ENCODE peak calls at places on chromosomes 4 and X, in seven cellular contexts. One of them, this sample, is unnamed.

GRCh38 chr4:108838451-108838850 is 75.6 kb upstream of the ETNPPL start:
- DNase-seq in heart left ventricle: no peak
- DNase-seq in activated T-helper 1 cell treated with anti-CD3 and anti-CD28 coated beads, Interleukin-2, amount 50 U/mL, for 16 hours: no peak
- DNase-seq in left ventricle myocardium superior: no peak
- DNase-seq in activated B cell treated with CpG ODN at 0.5 μM for 24 hours: no peak
- DNase-seq in suprapubic skin: no peak
- DNase-seq in sciatic nerve: no peak
- DNase-seq in this sample: no peak

GRCh38 chr4:182937268-182938208 is 20.4 kb upstream of the DCTD start:
- DNase-seq in left ventricle myocardium superior: no peak
- DNase-seq in sciatic nerve: no peak
- DNase-seq in suprapubic skin: no peak
- DNase-seq in activated T-helper 1 cell treated with anti-CD3 and anti-CD28 coated beads, Interleukin-2, amount 50 U/mL, for 16 hours: no peak
- DNase-seq in heart left ventricle: no peak
- DNase-seq in activated B cell treated with CpG ODN at 0.5 μM for 24 hours: no peak
- DNase-seq in this sample: no peak

GRCh38 chrX:43706786-43707185 is 50.7 kb downstream of the MAOA start:
- DNase-seq in suprapubic skin: no peak
- DNase-seq in sciatic nerve: no peak
- DNase-seq in activated T-helper 1 cell treated with anti-CD3 and anti-CD28 coated beads, Interleukin-2, amount 50 U/mL, for 16 hours: no peak
- DNase-seq in activated B cell treated with CpG ODN at 0.5 μM for 24 hours: no peak
- DNase-seq in left ventricle myocardium superior: no peak
- DNase-seq in heart left ventricle: no peak
- DNase-seq in this sample: no peak

GRCh38 chr4:807792-808191 is 18.1 kb downstream of the CPLX1 start:
- DNase-seq in activated T-helper 1 cell treated with anti-CD3 and anti-CD28 coated beads, Interleukin-2, amount 50 U/mL, for 16 hours: no peak
- DNase-seq in sciatic nerve: no peak
- DNase-seq in activated B cell treated with CpG ODN at 0.5 μM for 24 hours: no peak
- DNase-seq in suprapubic skin: no peak
- DNase-seq in heart left ventricle: no peak
- DNase-seq in left ventricle myocardium superior: no peak
- DNase-seq in this sample: no peak

GRCh38 chrX:5650904-5651303 is 577.8 kb downstream of the NLGN4X start:
- DNase-seq in activated T-helper 1 cell treated with anti-CD3 and anti-CD28 coated beads, Interleukin-2, amount 50 U/mL, for 16 hours: no peak
- DNase-seq in activated B cell treated with CpG ODN at 0.5 μM for 24 hours: no peak
- DNase-seq in suprapubic skin: no peak
- DNase-seq in heart left ventricle: no peak
- DNase-seq in sciatic nerve: no peak
- DNase-seq in left ventricle myocardium superior: no peak
- DNase-seq in this sample: no peak

GRCh38 chr4:8854866-8855265 is 16.8 kb downstream of the HMX1 start:
- DNase-seq in heart left ventricle: no peak
- DNase-seq in left ventricle myocardium superior: peak; percentile 2
- DNase-seq in suprapubic skin: no peak
- DNase-seq in sciatic nerve: no peak
- DNase-seq in activated T-helper 1 cell treated with anti-CD3 and anti-CD28 coated beads, Interleukin-2, amount 50 U/mL, for 16 hours: no peak
- DNase-seq in activated B cell treated with CpG ODN at 0.5 μM for 24 hours: no peak
- DNase-seq in this sample: no peak

GRCh38 chr4:113077611-113078010 is 28.2 kb downstream of the ANK2 start:
- DNase-seq in suprapubic skin: no peak
- DNase-seq in activated T-helper 1 cell treated with anti-CD3 and anti-CD28 coated beads, Interleukin-2, amount 50 U/mL, for 16 hours: no peak
- DNase-seq in activated B cell treated with CpG ODN at 0.5 μM for 24 hours: no peak
- DNase-seq in heart left ventricle: no peak
- DNase-seq in sciatic nerve: no peak
- DNase-seq in left ventricle myocardium superior: no peak
- DNase-seq in this sample: no peak

GRCh38 chrX:153378607-153379006 is 22.5 kb downstream of the PNMA6E start:
- DNase-seq in left ventricle myocardium superior: no peak
- DNase-seq in sciatic nerve: no peak
- DNase-seq in activated T-helper 1 cell treated with anti-CD3 and anti-CD28 coated beads, Interleukin-2, amount 50 U/mL, for 16 hours: no peak
- DNase-seq in heart left ventricle: no peak
- DNase-seq in activated B cell treated with CpG ODN at 0.5 μM for 24 hours: no peak
- DNase-seq in suprapubic skin: no peak
- DNase-seq in this sample: peak; percentile 79

GRCh38 chr4:24659241-24659961 is 75.0 kb upstream of the DHX15 start:
- DNase-seq in suprapubic skin: no peak
- DNase-seq in sciatic nerve: no peak
- DNase-seq in activated B cell treated with CpG ODN at 0.5 μM for 24 hours: no peak
- DNase-seq in left ventricle myocardium superior: no peak
- DNase-seq in activated T-helper 1 cell treated with anti-CD3 and anti-CD28 coated beads, Interleukin-2, amount 50 U/mL, for 16 hours: no peak
- DNase-seq in heart left ventricle: no peak
- DNase-seq in this sample: no peak

GRCh38 chrX:10350991-10351390 is 194.2 kb downstream of the CLCN4 start:
- DNase-seq in activated B cell treated with CpG ODN at 0.5 μM for 24 hours: no peak
- DNase-seq in activated T-helper 1 cell treated with anti-CD3 and anti-CD28 coated beads, Interleukin-2, amount 50 U/mL, for 16 hours: no peak
- DNase-seq in heart left ventricle: no peak
- DNase-seq in suprapubic skin: no peak
- DNase-seq in left ventricle myocardium superior: no peak
- DNase-seq in sciatic nerve: no peak
- DNase-seq in this sample: no peak

GRCh38 chr4:26464420-26465095 is 25.7 kb downstream of the CCKAR start:
- DNase-seq in sciatic nerve: no peak
- DNase-seq in heart left ventricle: no peak
- DNase-seq in left ventricle myocardium superior: no peak
- DNase-seq in activated T-helper 1 cell treated with anti-CD3 and anti-CD28 coated beads, Interleukin-2, amount 50 U/mL, for 16 hours: no peak
- DNase-seq in activated B cell treated with CpG ODN at 0.5 μM for 24 hours: no peak
- DNase-seq in suprapubic skin: no peak
- DNase-seq in this sample: peak; percentile 73

GRCh38 chr4:150131581-150132228 is 53.5 kb downstream of the DCLK2 start:
- DNase-seq in heart left ventricle: no peak
- DNase-seq in suprapubic skin: no peak
- DNase-seq in left ventricle myocardium superior: no peak
- DNase-seq in sciatic nerve: no peak
- DNase-seq in activated T-helper 1 cell treated with anti-CD3 and anti-CD28 coated beads, Interleukin-2, amount 50 U/mL, for 16 hours: no peak
- DNase-seq in activated B cell treated with CpG ODN at 0.5 μM for 24 hours: no peak
- DNase-seq in this sample: no peak

GRCh38 chr4:65007841-65008439 is 598.7 kb upstream of the TECRL start:
- DNase-seq in suprapubic skin: no peak
- DNase-seq in left ventricle myocardium superior: no peak
- DNase-seq in sciatic nerve: no peak
- DNase-seq in activated T-helper 1 cell treated with anti-CD3 and anti-CD28 coated beads, Interleukin-2, amount 50 U/mL, for 16 hours: no peak
- DNase-seq in activated B cell treated with CpG ODN at 0.5 μM for 24 hours: no peak
- DNase-seq in heart left ventricle: no peak
- DNase-seq in this sample: no peak

GRCh38 chr4:124334119-124334518 is 378.4 kb downstream of the ANKRD50 start:
- DNase-seq in sciatic nerve: no peak
- DNase-seq in heart left ventricle: no peak
- DNase-seq in left ventricle myocardium superior: no peak
- DNase-seq in suprapubic skin: no peak
- DNase-seq in activated B cell treated with CpG ODN at 0.5 μM for 24 hours: no peak
- DNase-seq in activated T-helper 1 cell treated with anti-CD3 and anti-CD28 coated beads, Interleukin-2, amount 50 U/mL, for 16 hours: no peak
- DNase-seq in this sample: no peak

GRCh38 chr4:59987289-59987688 is 1212.8 kb upstream of the ADGRL3 start:
- DNase-seq in suprapubic skin: no peak
- DNase-seq in activated B cell treated with CpG ODN at 0.5 μM for 24 hours: no peak
- DNase-seq in left ventricle myocardium superior: no peak
- DNase-seq in heart left ventricle: no peak
- DNase-seq in sciatic nerve: no peak
- DNase-seq in activated T-helper 1 cell treated with anti-CD3 and anti-CD28 coated beads, Interleukin-2, amount 50 U/mL, for 16 hours: no peak
- DNase-seq in this sample: no peak

GRCh38 chrX:42248226-42248625 is 324.9 kb upstream of the CASK start:
- DNase-seq in heart left ventricle: no peak
- DNase-seq in left ventricle myocardium superior: no peak
- DNase-seq in suprapubic skin: no peak
- DNase-seq in sciatic nerve: no peak
- DNase-seq in activated B cell treated with CpG ODN at 0.5 μM for 24 hours: no peak
- DNase-seq in activated T-helper 1 cell treated with anti-CD3 and anti-CD28 coated beads, Interleukin-2, amount 50 U/mL, for 16 hours: no peak
- DNase-seq in this sample: no peak

GRCh38 chr4:171265190-171265818 is 547.9 kb upstream of the GALNTL6 start:
- DNase-seq in activated T-helper 1 cell treated with anti-CD3 and anti-CD28 coated beads, Interleukin-2, amount 50 U/mL, for 16 hours: no peak
- DNase-seq in heart left ventricle: no peak
- DNase-seq in activated B cell treated with CpG ODN at 0.5 μM for 24 hours: no peak
- DNase-seq in sciatic nerve: no peak
- DNase-seq in left ventricle myocardium superior: no peak
- DNase-seq in suprapubic skin: no peak
- DNase-seq in this sample: no peak

GRCh38 chr4:75385139-75385538 is 129.1 kb downstream of the RCHY1 start:
- DNase-seq in suprapubic skin: no peak
- DNase-seq in left ventricle myocardium superior: no peak
- DNase-seq in sciatic nerve: no peak
- DNase-seq in heart left ventricle: no peak
- DNase-seq in activated T-helper 1 cell treated with anti-CD3 and anti-CD28 coated beads, Interleukin-2, amount 50 U/mL, for 16 hours: no peak
- DNase-seq in activated B cell treated with CpG ODN at 0.5 μM for 24 hours: no peak
- DNase-seq in this sample: no peak

GRCh38 chr4:176988226-176988625 is 195.5 kb upstream of the VEGFC start:
- DNase-seq in sciatic nerve: no peak
- DNase-seq in heart left ventricle: no peak
- DNase-seq in suprapubic skin: no peak
- DNase-seq in left ventricle myocardium superior: no peak
- DNase-seq in activated T-helper 1 cell treated with anti-CD3 and anti-CD28 coated beads, Interleukin-2, amount 50 U/mL, for 16 hours: no peak
- DNase-seq in activated B cell treated with CpG ODN at 0.5 μM for 24 hours: no peak
- DNase-seq in this sample: no peak

GRCh38 chrX:68710870-68711576 is 63.6 kb downstream of the STARD8 start:
- DNase-seq in activated B cell treated with CpG ODN at 0.5 μM for 24 hours: no peak
- DNase-seq in suprapubic skin: no peak
- DNase-seq in sciatic nerve: no peak
- DNase-seq in activated T-helper 1 cell treated with anti-CD3 and anti-CD28 coated beads, Interleukin-2, amount 50 U/mL, for 16 hours: no peak
- DNase-seq in heart left ventricle: peak; percentile 45
- DNase-seq in left ventricle myocardium superior: no peak
- DNase-seq in this sample: no peak

GRCh38 chr4:6779667-6780565 is 2.6 kb upstream of the KIAA0232 start:
- DNase-seq in heart left ventricle: no peak
- DNase-seq in sciatic nerve: peak; percentile 51
- DNase-seq in left ventricle myocardium superior: no peak
- DNase-seq in activated B cell treated with CpG ODN at 0.5 μM for 24 hours: no peak
- DNase-seq in suprapubic skin: no peak
- DNase-seq in activated T-helper 1 cell treated with anti-CD3 and anti-CD28 coated beads, Interleukin-2, amount 50 U/mL, for 16 hours: no peak
- DNase-seq in this sample: no peak

GRCh38 chrX:47662144-47662657 is 3.2 kb upstream of the UXT start:
- DNase-seq in activated B cell treated with CpG ODN at 0.5 μM for 24 hours: no peak
- DNase-seq in suprapubic skin: no peak
- DNase-seq in left ventricle myocardium superior: no peak
- DNase-seq in activated T-helper 1 cell treated with anti-CD3 and anti-CD28 coated beads, Interleukin-2, amount 50 U/mL, for 16 hours: peak; percentile 12
- DNase-seq in heart left ventricle: no peak
- DNase-seq in sciatic nerve: no peak
- DNase-seq in this sample: peak; percentile 46

GRCh38 chr4:10007436-10007740 is 13.9 kb downstream of the SLC2A9 start:
- DNase-seq in left ventricle myocardium superior: no peak
- DNase-seq in activated T-helper 1 cell treated with anti-CD3 and anti-CD28 coated beads, Interleukin-2, amount 50 U/mL, for 16 hours: no peak
- DNase-seq in heart left ventricle: no peak
- DNase-seq in sciatic nerve: no peak
- DNase-seq in activated B cell treated with CpG ODN at 0.5 μM for 24 hours: no peak
- DNase-seq in suprapubic skin: no peak
- DNase-seq in this sample: no peak

GRCh38 chr4:118746251-118746919 is 61.2 kb downstream of the METTL14 start:
- DNase-seq in sciatic nerve: no peak
- DNase-seq in left ventricle myocardium superior: peak; percentile 57
- DNase-seq in heart left ventricle: peak; percentile 78
- DNase-seq in suprapubic skin: no peak
- DNase-seq in activated T-helper 1 cell treated with anti-CD3 and anti-CD28 coated beads, Interleukin-2, amount 50 U/mL, for 16 hours: no peak
- DNase-seq in activated B cell treated with CpG ODN at 0.5 μM for 24 hours: no peak
- DNase-seq in this sample: no peak

GRCh38 chrX:149759824-149760223 is 14.0 kb upstream of the HSFX1 start:
- DNase-seq in activated T-helper 1 cell treated with anti-CD3 and anti-CD28 coated beads, Interleukin-2, amount 50 U/mL, for 16 hours: no peak
- DNase-seq in activated B cell treated with CpG ODN at 0.5 μM for 24 hours: no peak
- DNase-seq in suprapubic skin: no peak
- DNase-seq in sciatic nerve: no peak
- DNase-seq in heart left ventricle: no peak
- DNase-seq in left ventricle myocardium superior: no peak
- DNase-seq in this sample: no peak

GRCh38 chr4:171266666-171267065 is 546.5 kb upstream of the GALNTL6 start:
- DNase-seq in sciatic nerve: no peak
- DNase-seq in activated T-helper 1 cell treated with anti-CD3 and anti-CD28 coated beads, Interleukin-2, amount 50 U/mL, for 16 hours: no peak
- DNase-seq in suprapubic skin: no peak
- DNase-seq in activated B cell treated with CpG ODN at 0.5 μM for 24 hours: no peak
- DNase-seq in left ventricle myocardium superior: no peak
- DNase-seq in heart left ventricle: no peak
- DNase-seq in this sample: no peak

GRCh38 chr4:182504440-182504839 is 261.2 kb downstream of the TENM3 start:
- DNase-seq in suprapubic skin: no peak
- DNase-seq in activated B cell treated with CpG ODN at 0.5 μM for 24 hours: no peak
- DNase-seq in activated T-helper 1 cell treated with anti-CD3 and anti-CD28 coated beads, Interleukin-2, amount 50 U/mL, for 16 hours: no peak
- DNase-seq in sciatic nerve: no peak
- DNase-seq in heart left ventricle: no peak
- DNase-seq in left ventricle myocardium superior: no peak
- DNase-seq in this sample: no peak

GRCh38 chrX:120769576-120770341 is 105.9 kb downstream of the CT47B1 start:
- DNase-seq in activated T-helper 1 cell treated with anti-CD3 and anti-CD28 coated beads, Interleukin-2, amount 50 U/mL, for 16 hours: no peak
- DNase-seq in left ventricle myocardium superior: no peak
- DNase-seq in suprapubic skin: no peak
- DNase-seq in activated B cell treated with CpG ODN at 0.5 μM for 24 hours: no peak
- DNase-seq in heart left ventricle: no peak
- DNase-seq in sciatic nerve: no peak
- DNase-seq in this sample: no peak

GRCh38 chrX:129823115-129823514 is 20.6 kb downstream of the ZDHHC9 start:
- DNase-seq in activated B cell treated with CpG ODN at 0.5 μM for 24 hours: no peak
- DNase-seq in suprapubic skin: no peak
- DNase-seq in heart left ventricle: no peak
- DNase-seq in activated T-helper 1 cell treated with anti-CD3 and anti-CD28 coated beads, Interleukin-2, amount 50 U/mL, for 16 hours: no peak
- DNase-seq in sciatic nerve: no peak
- DNase-seq in left ventricle myocardium superior: no peak
- DNase-seq in this sample: no peak

GRCh38 chr4:159435561-159436023 is 332.7 kb downstream of the RAPGEF2 start:
- DNase-seq in activated B cell treated with CpG ODN at 0.5 μM for 24 hours: no peak
- DNase-seq in left ventricle myocardium superior: no peak
- DNase-seq in heart left ventricle: no peak
- DNase-seq in suprapubic skin: no peak
- DNase-seq in activated T-helper 1 cell treated with anti-CD3 and anti-CD28 coated beads, Interleukin-2, amount 50 U/mL, for 16 hours: no peak
- DNase-seq in sciatic nerve: no peak
- DNase-seq in this sample: no peak

GRCh38 chrX:46762963-46763362 is 4.0 kb upstream of the SLC9A7 start:
- DNase-seq in activated T-helper 1 cell treated with anti-CD3 and anti-CD28 coated beads, Interleukin-2, amount 50 U/mL, for 16 hours: no peak
- DNase-seq in heart left ventricle: no peak
- DNase-seq in left ventricle myocardium superior: no peak
- DNase-seq in sciatic nerve: no peak
- DNase-seq in activated B cell treated with CpG ODN at 0.5 μM for 24 hours: no peak
- DNase-seq in suprapubic skin: no peak
- DNase-seq in this sample: no peak

GRCh38 chrX:25442501-25442900 is 426.7 kb upstream of the ARX start:
- DNase-seq in sciatic nerve: no peak
- DNase-seq in activated B cell treated with CpG ODN at 0.5 μM for 24 hours: no peak
- DNase-seq in activated T-helper 1 cell treated with anti-CD3 and anti-CD28 coated beads, Interleukin-2, amount 50 U/mL, for 16 hours: no peak
- DNase-seq in suprapubic skin: no peak
- DNase-seq in heart left ventricle: no peak
- DNase-seq in left ventricle myocardium superior: no peak
- DNase-seq in this sample: no peak

GRCh38 chrX:151902813-151903591 is 9.7 kb upstream of the MAGEA4 start:
- DNase-seq in sciatic nerve: no peak
- DNase-seq in suprapubic skin: no peak
- DNase-seq in activated B cell treated with CpG ODN at 0.5 μM for 24 hours: no peak
- DNase-seq in left ventricle myocardium superior: peak; percentile 41
- DNase-seq in heart left ventricle: peak; percentile 52
- DNase-seq in activated T-helper 1 cell treated with anti-CD3 and anti-CD28 coated beads, Interleukin-2, amount 50 U/mL, for 16 hours: no peak
- DNase-seq in this sample: no peak

GRCh38 chrX:129963729-129964128 is 18.7 kb upstream of the BCORL1 start:
- DNase-seq in sciatic nerve: no peak
- DNase-seq in activated T-helper 1 cell treated with anti-CD3 and anti-CD28 coated beads, Interleukin-2, amount 50 U/mL, for 16 hours: no peak
- DNase-seq in activated B cell treated with CpG ODN at 0.5 μM for 24 hours: no peak
- DNase-seq in heart left ventricle: no peak
- DNase-seq in suprapubic skin: no peak
- DNase-seq in left ventricle myocardium superior: no peak
- DNase-seq in this sample: no peak